ENCODE peak calls at places on chromosomes 5 and 9, in four cellular contexts. I is astrocyte of the spinal cord, T is lower leg skin, R is fibroblast of lung. U is an unnamed sample.

GRCh38 chr5:15285901-15286583 is 213.9 kb upstream of the FBXL7 start:
- DNase-seq in T (no peak), I (peak; percentile 41), R (peak; percentile 69), U (no peak)

GRCh38 chr9:69045821-69046220 is 10.3 kb downstream of the FXN start:
- DNase-seq in T (no peak), R (no peak), I (no peak), U (no peak)

GRCh38 chr5:73702951-73703350 is 77.0 kb downstream of the ARHGEF28 start:
- DNase-seq in R (no peak), I (no peak), T (no peak), U (no peak)

GRCh38 chr9:95788011-95788410 is 87.5 kb upstream of the ERCC6L2 start:
- DNase-seq in R (no peak), T (no peak), I (no peak), U (no peak)

GRCh38 chr5:64632251-64632650 is 58.1 kb upstream of the SHISAL2B start:
- DNase-seq in R (peak; percentile 75), I (peak; percentile 7), T (no peak), U (no peak)

GRCh38 chr5:893137-893506 is 438 bp downstream of the TRIP13 start:
- DNase-seq in I (no peak), R (no peak), T (no peak), U (no peak)

GRCh38 chr9:91714874-91715615 is 235.0 kb downstream of the ROR2 start:
- DNase-seq in T (no peak), R (no peak), I (no peak), U (no peak)

GRCh38 chr9:135490980-135491444 is 9.5 kb upstream of the MRPS2 start:
- DNase-seq in R (no peak), T (no peak), I (no peak), U (no peak)

GRCh38 chr5:178365501-178366440 is 133.2 kb upstream of the PHYKPL start:
- DNase-seq in I (no peak), R (no peak), T (no peak), U (no peak)

GRCh38 chr9:126549246-126550006 is 64.3 kb upstream of the LMX1B start:
- DNase-seq in R (no peak), I (no peak), T (no peak), U (no peak)

GRCh38 chr5:29252390-29252789 is 1941.1 kb upstream of the CDH6 start:
- DNase-seq in T (no peak), R (no peak), I (no peak), U (no peak)

GRCh38 chr5:161400583-161400982 is 145.9 kb downstream of the GABRB2 start:
- DNase-seq in R (no peak), T (no peak), I (no peak), U (peak; percentile 47)

GRCh38 chr5:168877132-168877895 is 298.1 kb upstream of the PANK3 start:
- DNase-seq in I (no peak), R (no peak), T (no peak), U (no peak)

GRCh38 chr9:8071445-8071798 is 271.8 kb upstream of the DMAC1 start:
- DNase-seq in T (no peak), I (no peak), R (no peak), U (no peak)

GRCh38 chr9:133979921-133980863 is 11.9 kb downstream of the VAV2 start:
- DNase-seq in T (no peak), R (no peak), I (no peak), U (no peak)

GRCh38 chr5:105945203-105945972 is 1725.3 kb downstream of the EFNA5 start:
- DNase-seq in I (no peak), T (no peak), R (no peak), U (no peak)

GRCh38 chr5:93428868-93429267 is 152.2 kb downstream of the NR2F1-AS1 start:
- DNase-seq in T (no peak), I (peak; percentile 46), R (no peak), U (no peak)

GRCh38 chr5:474826-475661 is 32.1 kb downstream of the EXOC3 start:
- DNase-seq in I (no peak), R (no peak), T (no peak), U (no peak)

GRCh38 chr9:37836386-37836785 is 35.8 kb downstream of the DCAF10 start:
- DNase-seq in T (no peak), I (no peak), R (no peak), U (no peak)

GRCh38 chr9:115964710-115965347 is 188.8 kb upstream of the PAPPA start:
- DNase-seq in I (no peak), T (no peak), R (no peak), U (no peak)

GRCh38 chr9:130173462-130173876 is 1.3 kb downstream of the NCS1 start:
- DNase-seq in T (no peak), I (no peak), R (peak; percentile 15), U (no peak)

GRCh38 chr9:21902112-21902511 is 92.1 kb downstream of the CDKN2A start:
- DNase-seq in R (no peak), I (no peak), T (no peak), U (no peak)

GRCh38 chr5:150488519-150489357 is 19.2 kb upstream of the NDST1 start:
- DNase-seq in I (peak; percentile 68), R (peak; percentile 81), T (no peak), U (no peak)

GRCh38 chr9:1604942-1605560 is 410.1 kb upstream of the SMARCA2 start:
- DNase-seq in I (no peak), R (peak; percentile 32), T (no peak), U (no peak)

GRCh38 chr5:75891736-75892135 is 174.5 kb upstream of the POC5 start:
- DNase-seq in R (no peak), T (no peak), I (no peak), U (no peak)

GRCh38 chr5:102115736-102116135 is 180.3 kb downstream of the SLCO4C1 start:
- DNase-seq in I (no peak), R (no peak), T (no peak), U (no peak)

GRCh38 chr5:55289808-55290207 is 17.7 kb downstream of the DHX29 start:
- DNase-seq in R (no peak), T (no peak), I (no peak), U (no peak)

GRCh38 chr5:109470263-109470662 is 60.5 kb upstream of the PJA2 start:
- DNase-seq in I (no peak), T (no peak), R (no peak), U (no peak)

GRCh38 chr5:68479524-68479923 is 264.0 kb downstream of the PIK3R1 start:
- DNase-seq in T (no peak), I (no peak), R (no peak), U (no peak)

GRCh38 chr5:150517272-150518152 is 9.6 kb downstream of the NDST1 start:
- DNase-seq in R (peak; percentile 96), T (no peak), I (peak; percentile 94), U (peak; percentile 94)

GRCh38 chr5:39424751-39425524 is at the start of gene DAB2:
- DNase-seq in I (peak; percentile 97), R (peak; percentile 94), T (peak; percentile 88), U (peak; percentile 66)

GRCh38 chr9:37938121-37938906 is 34.4 kb upstream of the SLC25A51 start:
- DNase-seq in I (peak; percentile 76), T (no peak), R (peak; percentile 74), U (peak; percentile 92)

GRCh38 chr5:140481758-140482157 is 65.7 kb upstream of the EIF4EBP3 start:
- DNase-seq in T (no peak), R (peak; percentile 43), I (peak; percentile 56), U (peak; percentile 32)

GRCh38 chr9:79107911-79108676 is 463.7 kb upstream of the TLE4 start:
- DNase-seq in I (no peak), R (no peak), T (no peak), U (no peak)

GRCh38 chr9:87675906-87676515 is 49.9 kb upstream of the CTSL start:
- DNase-seq in I (no peak), T (no peak), R (no peak), U (no peak)

GRCh38 chr9:108967916-108968315 is 33.7 kb downstream of the ABITRAM start:
- DNase-seq in T (no peak), R (no peak), I (no peak), U (no peak)

GRCh38 chr9:108973876-108974275 is 39.4 kb downstream of the CTNNAL1 start:
- DNase-seq in R (peak; percentile 38), T (no peak), I (no peak), U (no peak)

GRCh38 chr9:108972626-108973209 is 38.5 kb downstream of the ABITRAM start:
- DNase-seq in I (peak; percentile 52), T (no peak), R (peak; percentile 56), U (no peak)

GRCh38 chr9:108972186-108972585 is 38.0 kb downstream of the ABITRAM start:
- DNase-seq in T (no peak), I (no peak), R (no peak), U (no peak)
- H3K4me3 ChIP-seq in T (no peak overlapping the region), I (no peak overlapping the region), R (no peak overlapping the region), U (no peak overlapping the region)

DNA sequence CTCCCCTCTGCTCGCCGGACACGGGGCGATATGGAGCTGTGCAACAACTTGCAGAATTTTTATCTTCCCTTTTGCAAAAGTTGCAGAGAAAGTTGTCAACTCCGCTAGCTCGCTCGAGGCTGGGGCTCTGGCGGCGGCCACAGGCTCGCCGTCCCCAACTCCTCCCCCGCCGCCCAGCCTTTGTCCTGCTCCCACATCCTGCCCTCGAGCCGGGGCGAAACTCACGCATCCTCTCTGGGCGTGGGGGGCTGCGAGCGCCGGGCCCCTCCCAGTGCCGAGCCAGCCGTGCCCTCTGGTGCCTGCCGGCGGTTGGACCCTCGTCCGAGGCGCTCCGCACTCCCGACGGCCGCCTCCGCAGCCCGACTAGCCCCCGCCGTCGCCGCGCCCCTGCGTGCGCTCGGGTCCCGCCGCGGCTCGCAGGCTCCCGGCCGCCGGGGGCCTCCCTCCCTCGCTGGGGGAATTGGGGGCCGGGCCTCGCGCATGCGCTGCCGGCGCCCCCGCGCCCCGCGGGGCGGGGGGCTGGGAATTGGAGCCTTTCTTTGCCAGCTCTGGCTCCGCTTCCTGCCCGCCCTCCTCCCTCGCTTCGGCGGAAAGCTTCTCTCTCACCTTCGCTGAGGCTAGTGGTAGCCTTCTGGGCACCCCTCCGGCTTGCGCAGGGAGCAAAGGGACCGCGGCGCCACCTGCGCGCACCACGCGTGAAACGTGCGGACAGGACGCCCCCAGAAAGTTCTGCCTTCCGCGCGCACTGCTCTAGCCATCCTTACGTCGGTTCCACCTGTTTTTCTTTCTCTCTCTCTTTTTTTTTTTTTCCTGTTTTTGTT is at the start of gene CCNJL:
- DNase-seq in R (peak; percentile 17), I (peak; percentile 55), T (no peak), U (no peak)
- H3K4me3 ChIP-seq in R (peak within 1 kb of the TSS; percentile 54), I (peak within 1 kb of the TSS; percentile 73), T (peak within 1 kb of the TSS; percentile 24), U (peak within 1 kb of the TSS; percentile 84)

GRCh38 chr5:38340961-38341500 is 82.7 kb downstream of the EGFLAM start:
- DNase-seq in I (no peak), R (no peak), T (no peak), U (no peak)

GRCh38 chr5:38341641-38342040 is 83.3 kb downstream of the EGFLAM start:
- DNase-seq in R (no peak), T (no peak), I (no peak), U (no peak)

GRCh38 chr5:38342261-38342660 is 83.9 kb downstream of the EGFLAM start:
- DNase-seq in I (no peak), T (no peak), R (no peak), U (no peak)

GRCh38 chr5:38339446-38339845 is 81.1 kb downstream of the EGFLAM start:
- DNase-seq in T (no peak), I (no peak), R (no peak), U (no peak)

DNA sequence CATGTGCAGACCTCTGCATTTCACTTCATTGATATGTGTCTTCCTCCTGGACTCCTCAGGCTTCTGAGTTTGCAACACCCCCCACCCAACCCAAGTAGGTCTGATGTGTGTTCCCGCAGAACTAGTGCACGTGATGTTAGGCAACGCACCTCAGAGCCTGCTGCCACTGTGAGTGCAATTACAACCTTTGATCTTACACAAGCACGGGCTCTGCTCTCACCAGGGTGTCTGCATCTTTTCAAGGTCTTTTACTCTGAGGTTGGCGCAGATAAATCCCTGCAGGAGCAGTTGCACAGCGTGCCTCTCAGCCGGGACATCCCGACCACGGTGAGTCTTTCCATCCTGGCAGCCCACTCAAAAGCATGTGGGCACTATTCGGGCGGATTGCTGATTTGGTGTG is 80.1 kb downstream of the EGFLAM start:
- DNase-seq in I (no peak), R (no peak), T (no peak), U (no peak)
- H3K4me3 ChIP-seq in I (no peak overlapping the region), R (no peak overlapping the region), T (no peak overlapping the region), U (no peak overlapping the region)

GRCh38 chr5:175798626-175799025 is 72.8 kb upstream of the CPLX2 start:
- DNase-seq in R (no peak), I (no peak), T (no peak), U (no peak)
- H3K4me3 ChIP-seq in R (no peak overlapping the region), I (no peak overlapping the region), T (no peak overlapping the region), U (no peak overlapping the region)